ENCODE peak calls at places on chromosome 15, in five cellular contexts. D, K, E, F and O are unnamed samples.

GRCh38 chr15:27365441-27365840 is 394.5 kb downstream of the GABRG3 start:
- DNase-seq in D (no peak), K (no peak), E (no peak), F (no peak), O (no peak)

GRCh38 chr15:60751985-60752952 is 273.3 kb upstream of the ICE2 start:
- DNase-seq in D (peak; percentile 20), K (no peak), E (peak; percentile 75), F (no peak), O (no peak)

GRCh38 chr15:44882499-44882968 is 74.0 kb upstream of the TERB2 start:
- DNase-seq in D (no peak), K (no peak), E (no peak), F (peak; percentile 62), O (peak; percentile 32)

GRCh38 chr15:95734422-95735316 is 595.8 kb upstream of the NR2F2 start:
- DNase-seq in D (no peak), K (no peak), E (no peak), F (no peak), O (peak; percentile 81)

GRCh38 chr15:56736881-56737707 is 3.8 kb upstream of the ZNF280D start:
- DNase-seq in D (no peak), K (no peak), E (no peak), F (no peak), O (no peak)

GRCh38 chr15:66822106-66822505 is 120.1 kb downstream of the SMAD6 start:
- DNase-seq in D (no peak), K (no peak), E (no peak), F (no peak), O (no peak)

GRCh38 chr15:67043939-67044771 is 21.2 kb upstream of the SMAD3 start:
- DNase-seq in D (no peak), K (no peak), E (no peak), F (no peak), O (peak; percentile 92)

GRCh38 chr15:69265347-69265955 is 33.3 kb upstream of the PAQR5 start:
- DNase-seq in D (no peak), K (no peak), E (peak; percentile 61), F (no peak), O (peak; percentile 12)

GRCh38 chr15:29114277-29115092 is 155.1 kb downstream of the NSMCE3 start:
- DNase-seq in D (no peak), K (no peak), E (no peak), F (no peak), O (no peak)

GRCh38 chr15:69952210-69952555 is 145.5 kb downstream of the TLE3 start:
- DNase-seq in D (no peak), K (no peak), E (no peak), F (no peak), O (no peak)

GRCh38 chr15:92095691-92096090 is 242.2 kb downstream of the SLCO3A1 start:
- DNase-seq in D (no peak), K (no peak), E (no peak), F (no peak), O (no peak)

GRCh38 chr15:83378921-83379561 is 68.1 kb upstream of the SH3GL3 start:
- DNase-seq in D (no peak), K (no peak), E (no peak), F (no peak), O (no peak)

GRCh38 chr15:89448825-89449224 is 47.6 kb downstream of the RHCG start:
- DNase-seq in D (no peak), K (no peak), E (peak; percentile 57), F (no peak), O (no peak)

GRCh38 chr15:41523097-41523496 is 9.5 kb upstream of the LTK start:
- DNase-seq in D (no peak), K (no peak), E (no peak), F (no peak), O (no peak)

GRCh38 chr15:40766906-40767837 is 2.6 kb upstream of the C15orf62 start:
- DNase-seq in D (no peak), K (no peak), E (no peak), F (no peak), O (peak; percentile 78)

GRCh38 chr15:95405447-95405846 is 925.1 kb upstream of the NR2F2 start:
- DNase-seq in D (no peak), K (no peak), E (no peak), F (no peak), O (peak; percentile 3)

GRCh38 chr15:91694829-91695205 is 158.7 kb upstream of the SLCO3A1 start:
- DNase-seq in D (no peak), K (no peak), E (peak; percentile 39), F (no peak), O (peak; percentile 8)

GRCh38 chr15:63917588-63918316 is 84.0 kb upstream of the HERC1 start:
- DNase-seq in D (peak; percentile 41), K (no peak), E (no peak), F (no peak), O (no peak)

GRCh38 chr15:64858136-64858535 is 16.4 kb downstream of the PLEKHO2 start:
- DNase-seq in D (no peak), K (no peak), E (no peak), F (no peak), O (no peak)

GRCh38 chr15:56369234-56369633 is 4.0 kb downstream of the TEX9 start:
- DNase-seq in D (no peak), K (no peak), E (no peak), F (no peak), O (no peak)

GRCh38 chr15:79922512-79923067 is 25.8 kb upstream of the MTHFS start:
- DNase-seq in D (no peak), K (no peak), E (no peak), F (no peak), O (peak; percentile 10)

GRCh38 chr15:79923068-79923514 is 26.3 kb upstream of the MTHFS start:
- DNase-seq in D (peak; percentile 70), K (peak; percentile 30), E (peak; percentile 36), F (peak; percentile 74), O (peak; percentile 30)

GRCh38 chr15:40008061-40008460 is 30.9 kb downstream of the SRP14 start:
- DNase-seq in D (no peak), K (no peak), E (no peak), F (no peak), O (no peak)

GRCh38 chr15:74403981-74404563 is 29.7 kb downstream of the SEMA7A start:
- DNase-seq in D (no peak), K (no peak), E (no peak), F (no peak), O (no peak)

GRCh38 chr15:90680371-90680935 is 36.7 kb upstream of the BLM start:
- DNase-seq in D (no peak), K (no peak), E (peak; percentile 9), F (no peak), O (peak; percentile 94)

GRCh38 chr15:63344737-63345390 is 36.8 kb downstream of the CA12 start:
- DNase-seq in D (no peak), K (no peak), E (no peak), F (no peak), O (no peak)

GRCh38 chr15:33104276-33104675 is 90.2 kb downstream of the FMN1 start:
- DNase-seq in D (no peak), K (no peak), E (no peak), F (no peak), O (peak; percentile 89)

GRCh38 chr15:90982135-90982534 is 12.2 kb downstream of the PRC1 start:
- DNase-seq in D (no peak), K (no peak), E (no peak), F (no peak), O (peak; percentile 23)

GRCh38 chr15:47820047-47820779 is 102.9 kb downstream of the SEMA6D start:
- DNase-seq in D (no peak), K (no peak), E (no peak), F (no peak), O (no peak)

GRCh38 chr15:89631902-89632264 is 23.4 kb downstream of the KIF7 start:
- DNase-seq in D (no peak), K (no peak), E (no peak), F (no peak), O (no peak)

GRCh38 chr15:91525746-91526145 is 327.8 kb upstream of the SLCO3A1 start:
- DNase-seq in D (no peak), K (no peak), E (no peak), F (no peak), O (no peak)

GRCh38 chr15:92418864-92419263 is 25.2 kb downstream of the ST8SIA2 start:
- DNase-seq in D (no peak), K (no peak), E (no peak), F (no peak), O (no peak)

GRCh38 chr15:56774356-56774755 is 41.0 kb upstream of the ZNF280D start:
- DNase-seq in D (no peak), K (no peak), E (no peak), F (no peak), O (no peak)

GRCh38 chr15:101390462-101390861 is 95.4 kb upstream of the SNRPA1 start:
- DNase-seq in D (no peak), K (no peak), E (no peak), F (no peak), O (no peak)

GRCh38 chr15:72420580-72420979 is 22.5 kb downstream of the TMEM202 start:
- DNase-seq in D (no peak), K (no peak), E (no peak), F (no peak), O (no peak)

GRCh38 chr15:71374607-71375352 is 259.5 kb downstream of the THSD4 start:
- DNase-seq in D (no peak), K (no peak), E (no peak), F (no peak), O (no peak)